ENCODE peak calls at places on chromosome 13, in six cellular contexts. O is uterus, U is heart left ventricle, J is IMR-90, A is lower leg skin, Z is ovary. M is an unnamed sample.

GRCh38 chr13:96636310-96636709 is 358.0 kb downstream of the OXGR1 start:
- DNase-seq in U (no peak), Z (no peak), A (no peak), J (no peak), O (no peak), M (no peak)

GRCh38 chr13:41058229-41059070 is 2.9 kb upstream of the WBP4 start:
- DNase-seq in J (peak; percentile 4), O (no peak), A (no peak), Z (no peak), U (no peak), M (no peak)

GRCh38 chr13:101977475-101977874 is 424.4 kb downstream of the FGF14 start:
- DNase-seq in J (no peak), Z (no peak), A (no peak), U (no peak), O (no peak), M (no peak)

GRCh38 chr13:31452525-31452924 is 252.8 kb downstream of the B3GLCT start:
- DNase-seq in O (no peak), A (no peak), Z (no peak), J (no peak), U (no peak), M (no peak)

GRCh38 chr13:91158015-91158390 is 189.5 kb upstream of the MIR17HG start:
- DNase-seq in A (no peak), Z (no peak), J (no peak), O (no peak), U (no peak), M (no peak)

GRCh38 chr13:42602910-42603309 is 29.0 kb downstream of the TNFSF11 start:
- DNase-seq in O (no peak), J (no peak), Z (no peak), U (no peak), A (no peak), M (no peak)

GRCh38 chr13:29901714-29902631 is 51.6 kb upstream of the UBL3 start:
- DNase-seq in J (peak; percentile 97), A (no peak), U (peak; percentile 40), O (peak; percentile 57), Z (no peak), M (no peak)

GRCh38 chr13:87889241-87889640 is 218.1 kb downstream of the SLITRK5 start:
- DNase-seq in Z (no peak), J (no peak), A (no peak), U (no peak), O (no peak), M (no peak)

GRCh38 chr13:99686944-99687382 is 185.7 kb downstream of the TM9SF2 start:
- DNase-seq in A (no peak), U (no peak), J (no peak), O (no peak), Z (no peak), M (peak; percentile 67)

GRCh38 chr13:33119886-33120543 is 103.8 kb downstream of the KL start:
- DNase-seq in J (peak; percentile 39), Z (no peak), U (no peak), A (no peak), O (no peak), M (no peak)

GRCh38 chr13:94967183-94968039 is 255.1 kb upstream of the SOX21 start:
- DNase-seq in J (no peak), O (no peak), A (no peak), Z (no peak), U (no peak), M (peak; percentile 43)

GRCh38 chr13:19586904-19587634 is 25.7 kb upstream of the TPTE2 start:
- DNase-seq in J (peak; percentile 34), A (no peak), Z (no peak), O (no peak), U (peak; percentile 30), M (peak; percentile 66)

GRCh38 chr13:106415971-106416370 is 119.5 kb downstream of the EFNB2 start:
- DNase-seq in A (no peak), O (no peak), Z (no peak), U (no peak), J (no peak), M (no peak)

GRCh38 chr13:64767054-64767453 is 2463.1 kb downstream of the PCDH9 start:
- DNase-seq in J (no peak), O (no peak), A (no peak), U (no peak), Z (no peak), M (no peak)

GRCh38 chr13:40787062-40787461 is 2.3 kb upstream of the SLC25A15 start:
- DNase-seq in O (no peak), A (no peak), J (peak; percentile 93), U (no peak), Z (no peak), M (peak; percentile 42)

GRCh38 chr13:97296740-97297139 is 74.6 kb downstream of the MBNL2 start:
- DNase-seq in Z (no peak), J (no peak), A (no peak), U (no peak), O (no peak), M (no peak)

GRCh38 chr13:75226755-75227435 is 255.1 kb downstream of the TBC1D4 start:
- DNase-seq in J (peak; percentile 86), A (no peak), U (no peak), O (no peak), Z (no peak), M (no peak)

GRCh38 chr13:98828614-98829013 is 76.1 kb upstream of the SLC15A1 start:
- DNase-seq in U (no peak), O (no peak), Z (no peak), J (no peak), A (no peak), M (no peak)

GRCh38 chr13:42580644-42581043 is 6.7 kb downstream of the TNFSF11 start:
- DNase-seq in A (no peak), Z (no peak), U (no peak), O (no peak), J (no peak), M (no peak)

GRCh38 chr13:43489168-43489730 is 297.5 kb downstream of the ENOX1 start:
- DNase-seq in Z (no peak), A (no peak), J (no peak), O (peak; percentile 28), U (peak; percentile 52), M (no peak)

GRCh38 chr13:31007392-31007791 is 74.9 kb downstream of the TEX26 start:
- DNase-seq in A (no peak), O (no peak), U (no peak), Z (no peak), J (no peak), M (no peak)

DNA sequence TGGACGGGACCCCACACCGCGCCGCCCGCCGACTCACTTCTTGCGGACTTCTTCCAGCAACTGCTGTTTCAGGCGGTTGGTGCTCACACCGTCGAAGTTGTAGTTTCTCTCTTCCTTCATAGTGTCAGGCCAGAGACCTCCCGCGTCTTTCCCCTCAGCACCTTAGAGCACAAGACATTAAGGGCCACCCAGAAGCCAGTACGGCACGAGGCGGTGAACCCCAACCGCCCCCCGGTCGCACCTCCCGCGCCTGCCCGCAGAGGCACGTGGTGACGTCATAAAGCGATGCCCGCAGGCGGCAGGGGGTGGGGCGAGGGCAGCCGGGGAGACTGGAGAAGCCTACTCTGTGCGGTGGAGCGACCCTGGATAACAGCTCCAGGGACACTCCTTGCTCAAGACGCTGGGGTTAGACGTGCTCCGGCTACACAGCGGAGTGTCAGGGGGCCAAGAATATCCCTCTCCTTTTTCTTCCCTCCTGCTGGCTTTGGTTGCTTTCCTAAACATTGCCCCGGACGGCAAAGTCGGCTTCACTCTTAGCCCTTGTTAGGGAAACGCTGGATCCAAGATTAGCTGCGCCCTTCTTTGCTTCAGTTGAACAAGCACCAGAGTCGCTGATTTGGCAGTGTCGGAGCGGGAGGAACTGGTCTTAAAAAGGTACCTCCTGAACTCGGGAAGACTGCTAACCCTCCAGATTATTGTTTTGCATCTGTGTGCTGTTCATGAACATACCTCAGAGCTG is at the start of gene CCDC169:
- DNase-seq in Z (peak; percentile 53), A (peak; percentile 59), U (peak; percentile 73), J (peak; percentile 51), O (peak; percentile 62), M (peak; percentile 90)
- TF ChIP-seq POLR2A in Z (no peak), A (no peak), U (no peak), J (no peak), O (peak; percentile 36), M (peak; percentile 83)

DNA sequence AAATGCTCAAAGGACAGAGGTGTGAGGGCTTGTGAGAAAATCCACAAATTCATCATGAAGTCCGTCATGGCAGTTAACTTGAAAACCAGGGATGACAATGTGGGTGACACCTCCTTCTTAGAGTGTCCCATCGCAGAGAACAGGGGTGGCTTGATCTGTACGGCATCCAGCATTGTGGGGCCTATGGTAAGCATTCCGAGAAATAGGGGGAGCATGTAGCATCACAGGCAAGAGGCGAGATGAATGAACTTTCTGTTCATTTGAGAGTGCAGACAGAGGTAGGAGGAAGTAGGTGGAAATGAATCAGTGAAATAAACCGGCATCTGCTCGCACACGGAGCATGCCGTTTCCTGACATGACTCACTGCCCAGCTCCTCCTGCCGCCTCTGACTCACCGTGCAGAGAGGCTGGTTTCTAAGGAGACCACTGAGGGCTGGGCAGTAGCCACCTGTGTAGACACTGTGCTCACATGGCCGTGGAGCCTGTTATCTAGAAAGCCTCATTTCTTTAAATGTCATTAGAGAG is 339.0 kb downstream of the RFC3 start:
- DNase-seq in U (peak; percentile 38), Z (peak; percentile 52), O (peak; percentile 82), A (peak; percentile 51), J (peak; percentile 95), M (peak; percentile 2)
- TF ChIP-seq POLR2A in U (no peak), Z (no peak), O (peak; percentile 12), A (no peak), J (no peak), M (no peak)

GRCh38 chr13:113585828-113586355 is 1.3 kb downstream of the TFDP1 start:
- DNase-seq in J (no peak), Z (no peak), U (no peak), A (no peak), O (no peak), M (peak; percentile 87)

GRCh38 chr13:113584870-113585671 is 518 bp downstream of the TFDP1 start:
- DNase-seq in O (no peak), Z (no peak), A (no peak), J (no peak), U (no peak), M (peak; percentile 63)

GRCh38 chr13:113581871-113582270 is 2.7 kb upstream of the TFDP1 start:
- DNase-seq in A (no peak), U (no peak), O (no peak), J (no peak), Z (no peak), M (no peak)

GRCh38 chr13:113582841-113583631 is 1.5 kb upstream of the TFDP1 start:
- DNase-seq in U (no peak), J (no peak), O (no peak), A (no peak), Z (peak; percentile 11), M (no peak)

DNA sequence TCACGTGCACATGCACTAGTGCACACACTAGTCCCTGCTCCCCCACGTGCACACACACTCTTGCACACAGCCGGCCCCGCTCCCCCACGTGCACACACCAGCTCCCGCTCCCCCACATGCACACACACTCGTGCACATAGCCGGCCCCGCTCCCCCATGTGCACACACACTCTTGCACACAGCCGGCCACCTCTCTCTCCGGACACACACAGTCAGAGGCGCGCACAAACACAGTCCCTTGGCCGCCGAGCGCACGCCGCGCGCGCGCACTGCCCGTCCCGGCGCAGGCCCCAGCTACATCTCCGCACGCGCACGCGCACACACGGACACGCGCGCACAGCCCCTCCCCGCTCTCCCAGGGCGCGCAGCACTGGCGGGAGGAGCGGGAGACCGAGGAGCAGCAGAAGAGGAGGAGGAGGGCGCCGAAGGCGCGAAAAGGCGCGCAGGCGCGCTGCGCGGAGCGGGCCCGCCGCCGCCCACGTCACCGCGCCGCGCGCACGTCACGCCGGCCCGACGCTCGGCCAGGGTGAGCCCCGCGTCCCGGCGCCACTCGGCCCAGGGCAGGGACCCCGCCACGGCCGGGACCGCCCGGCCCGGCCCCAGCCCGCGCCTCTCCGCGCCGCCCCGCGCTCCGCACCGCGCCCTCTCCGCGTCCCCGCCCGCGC is at the start of gene TFDP1:
- DNase-seq in Z (peak; percentile 34), A (no peak), U (peak; percentile 77), J (peak; percentile 79), O (no peak), M (peak; percentile 96)
- TF ChIP-seq POLR2A in Z (no peak), A (no peak), U (no peak), J (peak; percentile 64), O (no peak), M (peak; percentile 47)

GRCh38 chr13:26557393-26558073 is at the start of gene WASF3:
- DNase-seq in Z (peak; percentile 95), J (peak; percentile 90), U (peak; percentile 96), A (peak; percentile 89), O (peak; percentile 93), M (peak; percentile 83)
- TF ChIP-seq POLR2A in Z (no peak), J (peak; percentile 67), U (no peak), A (no peak), O (peak; percentile 72), M (no peak)

M was measured in erythroblast.